ENCODE peak calls at places on chromosomes 16 and 17, in eight cellular contexts. One of them, this sample, is unnamed.

GRCh38 chr16:81279375-81279774 is 35.4 kb upstream of the GAN start:
- DNase-seq in stimulated activated CD4-positive, alpha-beta T cell treated with anti-CD3 and anti-CD28 coated beads, Interleukin-15, amount 100 ng/mL, for 1 hour: no peak
- DNase-seq in CD4-positive, alpha-beta T cell: no peak
- DNase-seq in midbrain: no peak
- DNase-seq in progenitor cell of endocrine pancreas: no peak
- DNase-seq in NCI-H82: no peak
- DNase-seq in activated T-helper 9 cell treated with anti-CD3 and anti-CD28 coated beads, Interleukin-2, amount 50 U/mL, for 16 hours: no peak
- DNase-seq in foreskin fibroblast: peak
- DNase-seq in this sample: peak

GRCh38 chr16:76345093-76345735 is 68.0 kb downstream of the CNTNAP4 start:
- DNase-seq in activated T-helper 9 cell treated with anti-CD3 and anti-CD28 coated beads, Interleukin-2, amount 50 U/mL, for 16 hours: no peak
- DNase-seq in NCI-H82: peak
- DNase-seq in midbrain: no peak
- DNase-seq in foreskin fibroblast: peak
- DNase-seq in stimulated activated CD4-positive, alpha-beta T cell treated with anti-CD3 and anti-CD28 coated beads, Interleukin-15, amount 100 ng/mL, for 1 hour: no peak
- DNase-seq in CD4-positive, alpha-beta T cell: no peak
- DNase-seq in progenitor cell of endocrine pancreas: no peak
- DNase-seq in this sample: no peak

GRCh38 chr16:3088450-3088849 is 10.6 kb downstream of the ZSCAN10 start:
- DNase-seq in CD4-positive, alpha-beta T cell: no peak
- DNase-seq in midbrain: no peak
- DNase-seq in progenitor cell of endocrine pancreas: no peak
- DNase-seq in stimulated activated CD4-positive, alpha-beta T cell treated with anti-CD3 and anti-CD28 coated beads, Interleukin-15, amount 100 ng/mL, for 1 hour: no peak
- DNase-seq in NCI-H82: no peak
- DNase-seq in activated T-helper 9 cell treated with anti-CD3 and anti-CD28 coated beads, Interleukin-2, amount 50 U/mL, for 16 hours: no peak
- DNase-seq in foreskin fibroblast: no peak
- DNase-seq in this sample: no peak

GRCh38 chr16:75114946-75115825 is 1.4 kb downstream of the LDHD start:
- DNase-seq in foreskin fibroblast: no peak
- DNase-seq in progenitor cell of endocrine pancreas: no peak
- DNase-seq in midbrain: no peak
- DNase-seq in activated T-helper 9 cell treated with anti-CD3 and anti-CD28 coated beads, Interleukin-2, amount 50 U/mL, for 16 hours: no peak
- DNase-seq in NCI-H82: no peak
- DNase-seq in stimulated activated CD4-positive, alpha-beta T cell treated with anti-CD3 and anti-CD28 coated beads, Interleukin-15, amount 100 ng/mL, for 1 hour: no peak
- DNase-seq in CD4-positive, alpha-beta T cell: no peak
- DNase-seq in this sample: no peak

GRCh38 chr17:63479495-63480184 is 2.8 kb downstream of the ACE start:
- DNase-seq in activated T-helper 9 cell treated with anti-CD3 and anti-CD28 coated beads, Interleukin-2, amount 50 U/mL, for 16 hours: no peak
- DNase-seq in stimulated activated CD4-positive, alpha-beta T cell treated with anti-CD3 and anti-CD28 coated beads, Interleukin-15, amount 100 ng/mL, for 1 hour: no peak
- DNase-seq in CD4-positive, alpha-beta T cell: no peak
- DNase-seq in progenitor cell of endocrine pancreas: no peak
- DNase-seq in midbrain: no peak
- DNase-seq in NCI-H82: no peak
- DNase-seq in foreskin fibroblast: no peak
- DNase-seq in this sample: no peak

GRCh38 chr17:179066-179432 is 2.4 kb downstream of the DOC2B start:
- DNase-seq in CD4-positive, alpha-beta T cell: no peak
- DNase-seq in NCI-H82: no peak
- DNase-seq in stimulated activated CD4-positive, alpha-beta T cell treated with anti-CD3 and anti-CD28 coated beads, Interleukin-15, amount 100 ng/mL, for 1 hour: no peak
- DNase-seq in activated T-helper 9 cell treated with anti-CD3 and anti-CD28 coated beads, Interleukin-2, amount 50 U/mL, for 16 hours: no peak
- DNase-seq in foreskin fibroblast: no peak
- DNase-seq in progenitor cell of endocrine pancreas: no peak
- DNase-seq in midbrain: no peak
- DNase-seq in this sample: no peak

GRCh38 chr17:50908860-50909764 is 43.0 kb upstream of the TOB1 start:
- DNase-seq in foreskin fibroblast: no peak
- DNase-seq in midbrain: no peak
- DNase-seq in CD4-positive, alpha-beta T cell: peak
- DNase-seq in NCI-H82: peak
- DNase-seq in stimulated activated CD4-positive, alpha-beta T cell treated with anti-CD3 and anti-CD28 coated beads, Interleukin-15, amount 100 ng/mL, for 1 hour: no peak
- DNase-seq in progenitor cell of endocrine pancreas: peak
- DNase-seq in activated T-helper 9 cell treated with anti-CD3 and anti-CD28 coated beads, Interleukin-2, amount 50 U/mL, for 16 hours: no peak
- DNase-seq in this sample: no peak

GRCh38 chr17:36731091-36731490 is 129.7 kb downstream of the MRM1 start:
- DNase-seq in CD4-positive, alpha-beta T cell: no peak
- DNase-seq in stimulated activated CD4-positive, alpha-beta T cell treated with anti-CD3 and anti-CD28 coated beads, Interleukin-15, amount 100 ng/mL, for 1 hour: no peak
- DNase-seq in progenitor cell of endocrine pancreas: no peak
- DNase-seq in NCI-H82: no peak
- DNase-seq in activated T-helper 9 cell treated with anti-CD3 and anti-CD28 coated beads, Interleukin-2, amount 50 U/mL, for 16 hours: no peak
- DNase-seq in foreskin fibroblast: no peak
- DNase-seq in midbrain: no peak
- DNase-seq in this sample: no peak

GRCh38 chr17:62101090-62101489 is 36.0 kb upstream of the MED13 start:
- DNase-seq in activated T-helper 9 cell treated with anti-CD3 and anti-CD28 coated beads, Interleukin-2, amount 50 U/mL, for 16 hours: no peak
- DNase-seq in progenitor cell of endocrine pancreas: no peak
- DNase-seq in NCI-H82: peak
- DNase-seq in CD4-positive, alpha-beta T cell: no peak
- DNase-seq in stimulated activated CD4-positive, alpha-beta T cell treated with anti-CD3 and anti-CD28 coated beads, Interleukin-15, amount 100 ng/mL, for 1 hour: no peak
- DNase-seq in foreskin fibroblast: no peak
- DNase-seq in midbrain: no peak
- DNase-seq in this sample: no peak

GRCh38 chr17:68381076-68381900 is 76.0 kb downstream of the WIPI1 start:
- DNase-seq in NCI-H82: no peak
- DNase-seq in midbrain: no peak
- DNase-seq in foreskin fibroblast: peak
- DNase-seq in progenitor cell of endocrine pancreas: no peak
- DNase-seq in stimulated activated CD4-positive, alpha-beta T cell treated with anti-CD3 and anti-CD28 coated beads, Interleukin-15, amount 100 ng/mL, for 1 hour: no peak
- DNase-seq in CD4-positive, alpha-beta T cell: no peak
- DNase-seq in activated T-helper 9 cell treated with anti-CD3 and anti-CD28 coated beads, Interleukin-2, amount 50 U/mL, for 16 hours: no peak
- DNase-seq in this sample: peak

GRCh38 chr17:2421315-2422147 is 20.7 kb upstream of the MNT start:
- DNase-seq in activated T-helper 9 cell treated with anti-CD3 and anti-CD28 coated beads, Interleukin-2, amount 50 U/mL, for 16 hours: no peak
- DNase-seq in CD4-positive, alpha-beta T cell: no peak
- DNase-seq in stimulated activated CD4-positive, alpha-beta T cell treated with anti-CD3 and anti-CD28 coated beads, Interleukin-15, amount 100 ng/mL, for 1 hour: no peak
- DNase-seq in midbrain: no peak
- DNase-seq in progenitor cell of endocrine pancreas: no peak
- DNase-seq in NCI-H82: peak
- DNase-seq in foreskin fibroblast: peak
- DNase-seq in this sample: no peak

GRCh38 chr17:45342871-45343526 is 26.2 kb upstream of the MAP3K14 start:
- DNase-seq in stimulated activated CD4-positive, alpha-beta T cell treated with anti-CD3 and anti-CD28 coated beads, Interleukin-15, amount 100 ng/mL, for 1 hour: no peak
- DNase-seq in NCI-H82: no peak
- DNase-seq in activated T-helper 9 cell treated with anti-CD3 and anti-CD28 coated beads, Interleukin-2, amount 50 U/mL, for 16 hours: no peak
- DNase-seq in progenitor cell of endocrine pancreas: no peak
- DNase-seq in midbrain: no peak
- DNase-seq in foreskin fibroblast: no peak
- DNase-seq in CD4-positive, alpha-beta T cell: no peak
- DNase-seq in this sample: no peak

GRCh38 chr17:57480438-57481196 is 224.3 kb downstream of the MSI2 start:
- DNase-seq in foreskin fibroblast: peak
- DNase-seq in midbrain: no peak
- DNase-seq in NCI-H82: peak
- DNase-seq in progenitor cell of endocrine pancreas: no peak
- DNase-seq in stimulated activated CD4-positive, alpha-beta T cell treated with anti-CD3 and anti-CD28 coated beads, Interleukin-15, amount 100 ng/mL, for 1 hour: no peak
- DNase-seq in activated T-helper 9 cell treated with anti-CD3 and anti-CD28 coated beads, Interleukin-2, amount 50 U/mL, for 16 hours: no peak
- DNase-seq in CD4-positive, alpha-beta T cell: no peak
- DNase-seq in this sample: peak

GRCh38 chr16:25586826-25587225 is 104.9 kb upstream of the HS3ST4 start:
- DNase-seq in progenitor cell of endocrine pancreas: no peak
- DNase-seq in NCI-H82: peak
- DNase-seq in activated T-helper 9 cell treated with anti-CD3 and anti-CD28 coated beads, Interleukin-2, amount 50 U/mL, for 16 hours: no peak
- DNase-seq in foreskin fibroblast: no peak
- DNase-seq in stimulated activated CD4-positive, alpha-beta T cell treated with anti-CD3 and anti-CD28 coated beads, Interleukin-15, amount 100 ng/mL, for 1 hour: no peak
- DNase-seq in midbrain: no peak
- DNase-seq in CD4-positive, alpha-beta T cell: no peak
- DNase-seq in this sample: no peak

GRCh38 chr16:31477220-31478216 is 5.4 kb upstream of the SLC5A2 start:
- DNase-seq in progenitor cell of endocrine pancreas: peak
- DNase-seq in NCI-H82: no peak
- DNase-seq in activated T-helper 9 cell treated with anti-CD3 and anti-CD28 coated beads, Interleukin-2, amount 50 U/mL, for 16 hours: no peak
- DNase-seq in stimulated activated CD4-positive, alpha-beta T cell treated with anti-CD3 and anti-CD28 coated beads, Interleukin-15, amount 100 ng/mL, for 1 hour: no peak
- DNase-seq in foreskin fibroblast: no peak
- DNase-seq in midbrain: no peak
- DNase-seq in CD4-positive, alpha-beta T cell: no peak
- DNase-seq in this sample: no peak

GRCh38 chr16:22240023-22240697 is 34.1 kb downstream of the EEF2K start:
- DNase-seq in CD4-positive, alpha-beta T cell: no peak
- DNase-seq in NCI-H82: no peak
- DNase-seq in midbrain: no peak
- DNase-seq in foreskin fibroblast: peak
- DNase-seq in progenitor cell of endocrine pancreas: no peak
- DNase-seq in stimulated activated CD4-positive, alpha-beta T cell treated with anti-CD3 and anti-CD28 coated beads, Interleukin-15, amount 100 ng/mL, for 1 hour: no peak
- DNase-seq in activated T-helper 9 cell treated with anti-CD3 and anti-CD28 coated beads, Interleukin-2, amount 50 U/mL, for 16 hours: no peak
- DNase-seq in this sample: no peak

GRCh38 chr16:69338557-69339288 is 641 bp downstream of the COG8 start:
- DNase-seq in stimulated activated CD4-positive, alpha-beta T cell treated with anti-CD3 and anti-CD28 coated beads, Interleukin-15, amount 100 ng/mL, for 1 hour: no peak
- DNase-seq in NCI-H82: peak
- DNase-seq in activated T-helper 9 cell treated with anti-CD3 and anti-CD28 coated beads, Interleukin-2, amount 50 U/mL, for 16 hours: no peak
- DNase-seq in CD4-positive, alpha-beta T cell: no peak
- DNase-seq in progenitor cell of endocrine pancreas: no peak
- DNase-seq in midbrain: no peak
- DNase-seq in foreskin fibroblast: no peak
- DNase-seq in this sample: no peak

GRCh38 chr17:46818319-46818928 is at the start of gene WNT3:
- DNase-seq in progenitor cell of endocrine pancreas: no peak
- DNase-seq in foreskin fibroblast: no peak
- DNase-seq in midbrain: no peak
- DNase-seq in NCI-H82: peak
- DNase-seq in activated T-helper 9 cell treated with anti-CD3 and anti-CD28 coated beads, Interleukin-2, amount 50 U/mL, for 16 hours: peak
- DNase-seq in CD4-positive, alpha-beta T cell: no peak
- DNase-seq in stimulated activated CD4-positive, alpha-beta T cell treated with anti-CD3 and anti-CD28 coated beads, Interleukin-15, amount 100 ng/mL, for 1 hour: peak
- DNase-seq in this sample: no peak

GRCh38 chr17:49498037-49498615 is 3.0 kb downstream of the NGFR start:
- DNase-seq in CD4-positive, alpha-beta T cell: no peak
- DNase-seq in stimulated activated CD4-positive, alpha-beta T cell treated with anti-CD3 and anti-CD28 coated beads, Interleukin-15, amount 100 ng/mL, for 1 hour: no peak
- DNase-seq in NCI-H82: peak
- DNase-seq in progenitor cell of endocrine pancreas: no peak
- DNase-seq in midbrain: no peak
- DNase-seq in foreskin fibroblast: no peak
- DNase-seq in activated T-helper 9 cell treated with anti-CD3 and anti-CD28 coated beads, Interleukin-2, amount 50 U/mL, for 16 hours: no peak
- DNase-seq in this sample: no peak

GRCh38 chr16:87979352-87979751 is 28.1 kb downstream of the BANP start:
- DNase-seq in foreskin fibroblast: no peak
- DNase-seq in NCI-H82: no peak
- DNase-seq in progenitor cell of endocrine pancreas: no peak
- DNase-seq in stimulated activated CD4-positive, alpha-beta T cell treated with anti-CD3 and anti-CD28 coated beads, Interleukin-15, amount 100 ng/mL, for 1 hour: no peak
- DNase-seq in CD4-positive, alpha-beta T cell: no peak
- DNase-seq in activated T-helper 9 cell treated with anti-CD3 and anti-CD28 coated beads, Interleukin-2, amount 50 U/mL, for 16 hours: no peak
- DNase-seq in midbrain: no peak
- DNase-seq in this sample: no peak

GRCh38 chr16:17397499-17397891 is 73.3 kb downstream of the XYLT1 start:
- DNase-seq in stimulated activated CD4-positive, alpha-beta T cell treated with anti-CD3 and anti-CD28 coated beads, Interleukin-15, amount 100 ng/mL, for 1 hour: no peak
- DNase-seq in foreskin fibroblast: peak
- DNase-seq in progenitor cell of endocrine pancreas: no peak
- DNase-seq in CD4-positive, alpha-beta T cell: peak
- DNase-seq in activated T-helper 9 cell treated with anti-CD3 and anti-CD28 coated beads, Interleukin-2, amount 50 U/mL, for 16 hours: no peak
- DNase-seq in NCI-H82: peak
- DNase-seq in midbrain: peak
- DNase-seq in this sample: peak

GRCh38 chr17:63458478-63458877 is 12.4 kb upstream of the CYB561 start:
- DNase-seq in activated T-helper 9 cell treated with anti-CD3 and anti-CD28 coated beads, Interleukin-2, amount 50 U/mL, for 16 hours: no peak
- DNase-seq in midbrain: no peak
- DNase-seq in CD4-positive, alpha-beta T cell: no peak
- DNase-seq in progenitor cell of endocrine pancreas: no peak
- DNase-seq in stimulated activated CD4-positive, alpha-beta T cell treated with anti-CD3 and anti-CD28 coated beads, Interleukin-15, amount 100 ng/mL, for 1 hour: no peak
- DNase-seq in foreskin fibroblast: no peak
- DNase-seq in NCI-H82: peak
- DNase-seq in this sample: no peak

GRCh38 chr17:64106918-64107317 is 23.0 kb downstream of the ERN1 start:
- DNase-seq in stimulated activated CD4-positive, alpha-beta T cell treated with anti-CD3 and anti-CD28 coated beads, Interleukin-15, amount 100 ng/mL, for 1 hour: no peak
- DNase-seq in CD4-positive, alpha-beta T cell: no peak
- DNase-seq in midbrain: no peak
- DNase-seq in foreskin fibroblast: no peak
- DNase-seq in activated T-helper 9 cell treated with anti-CD3 and anti-CD28 coated beads, Interleukin-2, amount 50 U/mL, for 16 hours: no peak
- DNase-seq in progenitor cell of endocrine pancreas: no peak
- DNase-seq in NCI-H82: no peak
- DNase-seq in this sample: no peak

GRCh38 chr16:74029122-74029805 is 267.4 kb upstream of the PSMD7 start:
- DNase-seq in stimulated activated CD4-positive, alpha-beta T cell treated with anti-CD3 and anti-CD28 coated beads, Interleukin-15, amount 100 ng/mL, for 1 hour: no peak
- DNase-seq in NCI-H82: no peak
- DNase-seq in activated T-helper 9 cell treated with anti-CD3 and anti-CD28 coated beads, Interleukin-2, amount 50 U/mL, for 16 hours: no peak
- DNase-seq in foreskin fibroblast: no peak
- DNase-seq in progenitor cell of endocrine pancreas: no peak
- DNase-seq in CD4-positive, alpha-beta T cell: no peak
- DNase-seq in midbrain: no peak
- DNase-seq in this sample: no peak

GRCh38 chr16:87499189-87499486 is 6.3 kb upstream of the ZCCHC14 start:
- DNase-seq in stimulated activated CD4-positive, alpha-beta T cell treated with anti-CD3 and anti-CD28 coated beads, Interleukin-15, amount 100 ng/mL, for 1 hour: no peak
- DNase-seq in NCI-H82: no peak
- DNase-seq in activated T-helper 9 cell treated with anti-CD3 and anti-CD28 coated beads, Interleukin-2, amount 50 U/mL, for 16 hours: no peak
- DNase-seq in midbrain: no peak
- DNase-seq in CD4-positive, alpha-beta T cell: no peak
- DNase-seq in foreskin fibroblast: peak
- DNase-seq in progenitor cell of endocrine pancreas: no peak
- DNase-seq in this sample: peak

This sample was measured in HCEC 1CT.